ENCODE peak calls at places on chromosomes 12 and 14, in six cellular contexts. One of them, this sample, is unnamed. For H3K27me3, the result is how much of the 10 kb centered on the place peaks cover.

GRCh38 chr12:93347054-93347786 is 30.5 kb upstream of the NUDT4 start:
- DNase-seq in AG04450: no peak
- DNase-seq in fibroblast of lung: no peak
- DNase-seq in lung: no peak
- DNase-seq in HepG2: no peak
- DNase-seq in lower lobe of right lung: no peak
- DNase-seq in this sample: no peak

GRCh38 chr12:52277486-52278245 is 3.2 kb downstream of the KRT86 start:
- DNase-seq in AG04450: no peak
- DNase-seq in fibroblast of lung: no peak
- DNase-seq in lung: no peak
- DNase-seq in HepG2: no peak
- DNase-seq in lower lobe of right lung: no peak
- DNase-seq in this sample: no peak

GRCh38 chr14:52583544-52583943 is 30.9 kb downstream of the GPR137C start:
- DNase-seq in AG04450: no peak
- DNase-seq in fibroblast of lung: peak
- DNase-seq in lung: no peak
- DNase-seq in HepG2: no peak
- DNase-seq in lower lobe of right lung: no peak
- DNase-seq in this sample: no peak

GRCh38 chr12:49109631-49110172 is 945 bp downstream of the LMBR1L start:
- DNase-seq in AG04450: no peak
- DNase-seq in fibroblast of lung: peak
- DNase-seq in lung: no peak
- DNase-seq in HepG2: no peak
- DNase-seq in lower lobe of right lung: no peak
- DNase-seq in this sample: no peak

GRCh38 chr14:22484638-22485037 is 104.4 kb downstream of the DAD1 start:
- DNase-seq in AG04450: no peak
- DNase-seq in fibroblast of lung: peak
- DNase-seq in lung: no peak
- DNase-seq in HepG2: no peak
- DNase-seq in lower lobe of right lung: no peak
- DNase-seq in this sample: no peak

GRCh38 chr14:69979882-69980281 is 100.7 kb downstream of the SMOC1 start:
- DNase-seq in AG04450: no peak
- DNase-seq in fibroblast of lung: no peak
- DNase-seq in lung: no peak
- DNase-seq in HepG2: no peak
- DNase-seq in lower lobe of right lung: no peak
- DNase-seq in this sample: peak

GRCh38 chr12:80643961-80644360 is 63.5 kb upstream of the MYF6 start:
- DNase-seq in AG04450: no peak
- DNase-seq in fibroblast of lung: peak
- DNase-seq in lung: no peak
- DNase-seq in HepG2: no peak
- DNase-seq in lower lobe of right lung: no peak
- DNase-seq in this sample: no peak

GRCh38 chr14:91369628-91370445 is 47.8 kb downstream of the CCDC88C start:
- DNase-seq in AG04450: no peak
- DNase-seq in fibroblast of lung: no peak
- DNase-seq in lung: peak
- DNase-seq in HepG2: peak
- DNase-seq in lower lobe of right lung: no peak
- DNase-seq in this sample: peak

GRCh38 chr12:115137812-115138521 is 454.0 kb upstream of the TBX3 start:
- DNase-seq in AG04450: no peak
- DNase-seq in fibroblast of lung: no peak
- DNase-seq in lung: no peak
- DNase-seq in HepG2: no peak
- DNase-seq in lower lobe of right lung: no peak
- DNase-seq in this sample: no peak

GRCh38 chr12:71011261-71011660 is 90.7 kb upstream of the PTPRR start:
- DNase-seq in AG04450: no peak
- DNase-seq in fibroblast of lung: peak
- DNase-seq in lung: no peak
- DNase-seq in HepG2: no peak
- DNase-seq in lower lobe of right lung: no peak
- DNase-seq in this sample: no peak

GRCh38 chr14:91249841-91250616 is 5.5 kb upstream of the GPR68 start:
- DNase-seq in AG04450: no peak
- DNase-seq in fibroblast of lung: peak
- DNase-seq in lung: peak
- DNase-seq in HepG2: peak
- DNase-seq in lower lobe of right lung: peak
- DNase-seq in this sample: no peak

GRCh38 chr14:94586635-94587034 is 5.4 kb downstream of the SERPINA5 start:
- DNase-seq in AG04450: no peak
- DNase-seq in fibroblast of lung: no peak
- DNase-seq in lung: no peak
- DNase-seq in HepG2: no peak
- DNase-seq in lower lobe of right lung: no peak
- DNase-seq in this sample: no peak

GRCh38 chr12:104503191-104503590 is 46.4 kb downstream of the CHST11 start:
- DNase-seq in AG04450: no peak
- DNase-seq in fibroblast of lung: no peak
- DNase-seq in lung: no peak
- DNase-seq in HepG2: no peak
- DNase-seq in lower lobe of right lung: no peak
- DNase-seq in this sample: no peak

GRCh38 chr12:24881724-24882371 is 67.1 kb downstream of the BCAT1 start:
- DNase-seq in AG04450: no peak
- DNase-seq in fibroblast of lung: no peak
- DNase-seq in lung: no peak
- DNase-seq in HepG2: no peak
- DNase-seq in lower lobe of right lung: no peak
- DNase-seq in this sample: no peak

GRCh38 chr14:70640938-70641547 is 673 bp upstream of the TTC9 start:
- DNase-seq in AG04450: peak
- DNase-seq in fibroblast of lung: peak
- DNase-seq in lung: no peak
- DNase-seq in HepG2: no peak
- DNase-seq in lower lobe of right lung: peak
- DNase-seq in this sample: peak

GRCh38 chr12:124917135-124917840 is 2.8 kb upstream of the UBC start:
- DNase-seq in AG04450: peak
- DNase-seq in fibroblast of lung: peak
- DNase-seq in lung: peak
- DNase-seq in HepG2: peak
- DNase-seq in lower lobe of right lung: peak
- DNase-seq in this sample: peak

GRCh38 chr12:40054554-40055226 is 51.2 kb downstream of the SLC2A13 start:
- DNase-seq in AG04450: peak
- DNase-seq in fibroblast of lung: peak
- DNase-seq in lung: no peak
- DNase-seq in HepG2: no peak
- DNase-seq in lower lobe of right lung: no peak
- DNase-seq in this sample: peak

GRCh38 chr14:68783408-68784297 is 9.2 kb downstream of the ZFP36L1 start:
- DNase-seq in AG04450: no peak
- DNase-seq in fibroblast of lung: no peak
- DNase-seq in lung: no peak
- DNase-seq in HepG2: peak
- DNase-seq in lower lobe of right lung: no peak
- DNase-seq in this sample: no peak

GRCh38 chr14:89251066-89251465 is 166.0 kb downstream of the FOXN3 start:
- DNase-seq in AG04450: no peak
- DNase-seq in fibroblast of lung: peak
- DNase-seq in lung: no peak
- DNase-seq in HepG2: no peak
- DNase-seq in lower lobe of right lung: no peak
- DNase-seq in this sample: no peak

GRCh38 chr14:23057757-23058653 is 685 bp upstream of the CDH24 start:
- DNase-seq in AG04450: peak
- DNase-seq in fibroblast of lung: peak
- DNase-seq in lung: peak
- DNase-seq in HepG2: peak
- DNase-seq in lower lobe of right lung: peak
- DNase-seq in this sample: peak

GRCh38 chr12:54040648-54041047 is 7.8 kb downstream of the HOXC5 start:
- DNase-seq in AG04450: no peak
- DNase-seq in fibroblast of lung: no peak
- DNase-seq in lung: no peak
- DNase-seq in HepG2: no peak
- DNase-seq in lower lobe of right lung: no peak
- DNase-seq in this sample: no peak

GRCh38 chr12:54038760-54039414 is 6.0 kb downstream of the HOXC5 start:
- DNase-seq in AG04450: no peak
- DNase-seq in fibroblast of lung: no peak
- DNase-seq in lung: no peak
- DNase-seq in HepG2: no peak
- DNase-seq in lower lobe of right lung: no peak
- DNase-seq in this sample: no peak

GRCh38 chr12:54040148-54040494 is 7.3 kb downstream of the HOXC5 start:
- DNase-seq in AG04450: no peak
- DNase-seq in fibroblast of lung: no peak
- DNase-seq in lung: no peak
- DNase-seq in HepG2: no peak
- DNase-seq in lower lobe of right lung: no peak
- DNase-seq in this sample: no peak

GRCh38 chr12:54038260-54038759 is 5.5 kb downstream of the HOXC5 start:
- DNase-seq in AG04450: no peak
- DNase-seq in fibroblast of lung: no peak
- DNase-seq in lung: no peak
- DNase-seq in HepG2: no peak
- DNase-seq in lower lobe of right lung: no peak
- DNase-seq in this sample: peak

DNA sequence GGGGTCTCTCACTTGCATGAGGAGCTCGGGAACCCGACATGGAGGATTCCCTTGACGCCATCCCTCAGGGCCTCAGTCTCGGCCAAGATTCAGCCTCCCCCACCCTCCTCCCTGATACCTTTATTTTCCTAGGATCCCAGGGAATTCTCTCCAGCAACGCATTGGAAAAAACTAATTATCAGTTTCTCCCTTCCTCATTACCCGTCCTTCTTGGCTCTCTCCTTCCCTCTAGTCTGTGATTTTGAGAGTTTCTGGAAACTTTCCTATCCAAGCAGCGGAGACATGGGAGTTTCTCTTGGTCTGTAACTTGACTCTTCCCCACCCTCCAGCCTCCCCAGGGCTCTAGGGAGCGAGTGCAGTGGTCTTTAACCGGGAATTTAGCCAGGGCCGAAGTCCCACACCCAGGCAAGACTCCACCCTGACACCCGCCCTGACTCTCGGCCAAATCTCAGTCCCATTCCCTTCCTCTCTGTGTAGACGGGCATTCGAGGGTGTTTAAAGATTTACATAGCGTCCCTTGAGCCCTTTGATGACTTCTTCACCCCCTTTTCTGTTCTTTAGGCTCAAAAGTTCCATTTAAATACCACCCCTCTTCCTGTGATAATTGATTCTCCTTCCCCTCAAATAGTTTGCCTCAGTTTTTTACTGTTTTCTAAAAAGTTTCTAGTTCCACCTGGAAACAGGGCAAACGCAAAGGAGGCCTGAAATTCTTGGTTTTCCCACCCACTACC is 6.7 kb downstream of the HOXC5 start:
- DNase-seq in AG04450: no peak
- DNase-seq in fibroblast of lung: no peak
- DNase-seq in lung: no peak
- DNase-seq in HepG2: no peak
- DNase-seq in lower lobe of right lung: no peak
- DNase-seq in this sample: no peak
- H3K4me3 ChIP-seq in AG04450: no peak
- H3K4me3 ChIP-seq in fibroblast of lung: no peak
- H3K4me3 ChIP-seq in lung: no peak
- H3K4me3 ChIP-seq in HepG2: no peak
- H3K4me3 ChIP-seq in lower lobe of right lung: no peak
- H3K4me3 ChIP-seq in this sample: no peak

DNA sequence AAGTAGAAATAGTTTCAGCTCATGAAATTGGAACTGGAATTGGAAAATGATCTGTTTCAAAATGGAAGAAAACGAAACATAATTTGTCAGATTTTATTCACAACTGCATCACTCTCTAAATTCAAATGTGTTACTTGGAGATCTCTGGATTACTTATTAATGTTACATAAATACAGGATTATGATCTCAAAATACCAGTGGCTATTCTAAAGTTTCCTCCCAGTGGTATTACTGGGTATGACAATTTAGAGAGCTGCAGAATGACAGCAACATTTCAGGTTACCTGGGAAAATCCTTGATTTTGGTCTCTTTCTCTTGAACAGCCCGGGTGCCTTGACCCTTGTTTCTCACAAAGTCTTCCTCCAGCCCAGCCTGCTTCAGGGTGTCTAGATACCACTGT is 14.2 kb downstream of the FAM161B start:
- DNase-seq in AG04450: no peak
- DNase-seq in fibroblast of lung: no peak
- DNase-seq in lung: no peak
- DNase-seq in HepG2: no peak
- DNase-seq in lower lobe of right lung: no peak
- DNase-seq in this sample: no peak
- TF ChIP-seq CTCF in AG04450: peak
- TF ChIP-seq CTCF in fibroblast of lung: peak
- TF ChIP-seq CTCF in lung: no peak
- TF ChIP-seq CTCF in HepG2: no peak
- TF ChIP-seq CTCF in lower lobe of right lung: no peak
- TF ChIP-seq CTCF in this sample: no peak

DNA sequence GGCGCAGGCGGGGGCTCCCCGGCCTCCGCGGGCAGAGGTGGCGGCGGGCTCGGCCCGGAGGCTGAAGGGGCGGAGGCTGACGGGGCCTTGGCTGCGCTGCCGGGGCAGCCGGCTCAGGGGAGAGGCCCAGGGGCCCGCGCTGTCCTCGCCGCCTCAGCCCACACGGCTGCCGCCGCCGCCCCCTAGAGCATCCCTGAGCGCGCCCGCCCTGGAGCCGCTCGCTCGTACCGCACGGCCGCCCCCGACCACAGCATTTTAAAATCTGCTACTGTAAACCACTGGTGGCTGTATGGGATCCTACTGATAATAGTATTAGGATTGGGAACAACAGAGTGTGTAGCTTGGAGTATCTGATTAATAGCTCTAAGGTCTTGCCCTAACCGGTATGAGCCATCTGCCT is 22.2 kb upstream of the EDDM3A start:
- DNase-seq in AG04450: no peak
- DNase-seq in fibroblast of lung: no peak
- DNase-seq in lung: no peak
- DNase-seq in HepG2: no peak
- DNase-seq in lower lobe of right lung: no peak
- DNase-seq in this sample: no peak
- H3K27me3 ChIP-seq in AG04450: under half
- H3K27me3 ChIP-seq in fibroblast of lung: under half
- H3K27me3 ChIP-seq in lung: under half
- H3K27me3 ChIP-seq in HepG2: under half
- H3K27me3 ChIP-seq in lower lobe of right lung: under half
- H3K27me3 ChIP-seq in this sample: under half

GRCh38 chr12:99249543-99249942 is 398.0 kb upstream of the GARIN6 start:
- DNase-seq in AG04450: no peak
- DNase-seq in fibroblast of lung: no peak
- DNase-seq in lung: no peak
- DNase-seq in HepG2: no peak
- DNase-seq in lower lobe of right lung: no peak
- DNase-seq in this sample: no peak
- H3K4me3 ChIP-seq in AG04450: no peak
- H3K4me3 ChIP-seq in fibroblast of lung: no peak
- H3K4me3 ChIP-seq in lung: no peak
- H3K4me3 ChIP-seq in HepG2: no peak
- H3K4me3 ChIP-seq in lower lobe of right lung: no peak
- H3K4me3 ChIP-seq in this sample: no peak